ENCODE peak calls at places on chromosomes 5 and 9, in six cellular contexts. N is body of pancreas; V is CD8-positive, alpha-beta memory T cell; F is effector memory CD4-positive, alpha-beta T cell; L is cardiac muscle cell; M is mammary epithelial cell. Z is an unnamed sample.

GRCh38 chr9:4559238-4560182 is 69.2 kb downstream of the SLC1A1 start:
- DNase-seq in V (no peak), M (no peak), F (no peak), L (no peak), N (no peak), Z (no peak)

GRCh38 chr5:87541033-87541432 is 128.3 kb upstream of the CCNH start:
- DNase-seq in N (peak; percentile 61), M (peak; percentile 63), F (no peak), V (no peak), L (peak; percentile 53), Z (peak; percentile 86)

GRCh38 chr5:112691758-112692157 is 45.9 kb upstream of the APC start:
- DNase-seq in V (no peak), F (no peak), N (peak; percentile 44), M (peak; percentile 6), L (no peak), Z (no peak)

GRCh38 chr5:80220268-80220897 is 35.5 kb downstream of the SERINC5 start:
- DNase-seq in M (no peak), V (no peak), F (no peak), N (no peak), L (no peak), Z (no peak)

GRCh38 chr5:82597437-82597836 is 319.3 kb upstream of the RPS23 start:
- DNase-seq in N (no peak), M (no peak), F (no peak), L (no peak), V (no peak), Z (no peak)

GRCh38 chr9:114733814-114734213 is 51.8 kb upstream of the TEX48 start:
- DNase-seq in N (no peak), F (no peak), L (no peak), M (peak; percentile 95), V (no peak), Z (no peak)

GRCh38 chr5:76337949-76338589 is 65.0 kb upstream of the IQGAP2 start:
- DNase-seq in N (peak; percentile 82), M (peak; percentile 75), L (peak; percentile 65), V (peak; percentile 53), F (no peak), Z (peak; percentile 42)

GRCh38 chr9:105331755-105332154 is 87.3 kb downstream of the SLC44A1 start:
- DNase-seq in F (no peak), V (no peak), N (no peak), L (no peak), M (no peak), Z (no peak)

GRCh38 chr5:151298063-151298462 is 5.5 kb downstream of the SLC36A3 start:
- DNase-seq in L (peak; percentile 47), M (peak; percentile 57), V (no peak), N (peak; percentile 52), F (no peak), Z (peak; percentile 28)

GRCh38 chr9:92512622-92513021 is 23.2 kb downstream of the ECM2 start:
- DNase-seq in N (no peak), F (no peak), V (no peak), M (peak; percentile 9), L (no peak), Z (no peak)

GRCh38 chr9:129590466-129590865 is 30.4 kb downstream of the C9orf50 start:
- DNase-seq in M (no peak), N (no peak), L (no peak), F (no peak), V (no peak), Z (no peak)

GRCh38 chr9:38707885-38708640 is 11.9 kb downstream of the FAM240B start:
- DNase-seq in V (no peak), L (no peak), N (no peak), M (no peak), F (no peak), Z (no peak)

GRCh38 chr9:135380321-135380960 is 99.1 kb upstream of the PPP1R26 start:
- DNase-seq in M (no peak), L (no peak), V (no peak), F (no peak), N (no peak), Z (no peak)

GRCh38 chr9:19787672-19788071 is 1.2 kb downstream of the SLC24A2 start:
- DNase-seq in M (no peak), L (no peak), F (no peak), N (no peak), V (no peak), Z (no peak)

GRCh38 chr9:34190996-34191892 is 12.4 kb downstream of the UBAP1 start:
- DNase-seq in V (no peak), N (no peak), F (no peak), M (no peak), L (no peak), Z (no peak)

GRCh38 chr9:135240222-135240621 is 152.8 kb downstream of the OLFM1 start:
- DNase-seq in V (no peak), F (no peak), L (no peak), M (no peak), N (no peak), Z (no peak)

GRCh38 chr5:108818613-108819272 is 71.0 kb downstream of the FER start:
- DNase-seq in V (no peak), N (no peak), F (no peak), L (no peak), M (peak; percentile 67), Z (no peak)

GRCh38 chr5:163565931-163566608 is 60.7 kb downstream of the MAT2B start:
- DNase-seq in N (peak; percentile 12), L (peak; percentile 34), F (peak; percentile 3), V (peak; percentile 10), M (peak; percentile 23), Z (peak; percentile 64)

GRCh38 chr5:89181546-89181945 is 298.6 kb upstream of the MEF2C start:
- DNase-seq in V (no peak), L (no peak), N (no peak), M (peak; percentile 82), F (no peak), Z (no peak)

GRCh38 chr5:156094001-156094400 is 233.0 kb upstream of the SGCD start:
- DNase-seq in V (no peak), F (no peak), N (no peak), L (peak; percentile 23), M (no peak), Z (no peak)

GRCh38 chr5:72079288-72079687 is 28.0 kb upstream of the MAP1B start:
- DNase-seq in M (no peak), F (no peak), V (no peak), L (peak; percentile 28), N (peak; percentile 3), Z (no peak)

GRCh38 chr5:135651156-135651555 is 72.4 kb upstream of the CXCL14 start:
- DNase-seq in L (no peak), N (no peak), F (no peak), V (no peak), M (peak; percentile 100), Z (peak; percentile 47)

GRCh38 chr5:88786217-88786560 is 96.8 kb downstream of the MEF2C start:
- DNase-seq in M (no peak), F (no peak), V (no peak), L (no peak), N (no peak), Z (no peak)

GRCh38 chr5:16727937-16728336 is 111.1 kb upstream of the RETREG1 start:
- DNase-seq in V (no peak), M (no peak), L (no peak), N (peak; percentile 84), F (no peak), Z (no peak)

GRCh38 chr5:1204693-1205242 is 3.4 kb downstream of the SLC6A19 start:
- DNase-seq in M (no peak), F (no peak), L (peak; percentile 59), V (no peak), N (peak; percentile 87), Z (peak; percentile 56)

GRCh38 chr9:126678989-126679388 is 65.3 kb downstream of the LMX1B start:
- DNase-seq in M (no peak), L (no peak), N (no peak), V (no peak), F (no peak), Z (no peak)
- H3K27me3 ChIP-seq in M (no peaks in the 10 kb centered on the region), L (peaks cover 99% of the 10 kb centered on the region), N (no peaks in the 10 kb centered on the region), V (peaks cover 34% of the 10 kb centered on the region), F (peaks cover 26% of the 10 kb centered on the region), Z (peaks cover 2% of the 10 kb centered on the region)

DNA sequence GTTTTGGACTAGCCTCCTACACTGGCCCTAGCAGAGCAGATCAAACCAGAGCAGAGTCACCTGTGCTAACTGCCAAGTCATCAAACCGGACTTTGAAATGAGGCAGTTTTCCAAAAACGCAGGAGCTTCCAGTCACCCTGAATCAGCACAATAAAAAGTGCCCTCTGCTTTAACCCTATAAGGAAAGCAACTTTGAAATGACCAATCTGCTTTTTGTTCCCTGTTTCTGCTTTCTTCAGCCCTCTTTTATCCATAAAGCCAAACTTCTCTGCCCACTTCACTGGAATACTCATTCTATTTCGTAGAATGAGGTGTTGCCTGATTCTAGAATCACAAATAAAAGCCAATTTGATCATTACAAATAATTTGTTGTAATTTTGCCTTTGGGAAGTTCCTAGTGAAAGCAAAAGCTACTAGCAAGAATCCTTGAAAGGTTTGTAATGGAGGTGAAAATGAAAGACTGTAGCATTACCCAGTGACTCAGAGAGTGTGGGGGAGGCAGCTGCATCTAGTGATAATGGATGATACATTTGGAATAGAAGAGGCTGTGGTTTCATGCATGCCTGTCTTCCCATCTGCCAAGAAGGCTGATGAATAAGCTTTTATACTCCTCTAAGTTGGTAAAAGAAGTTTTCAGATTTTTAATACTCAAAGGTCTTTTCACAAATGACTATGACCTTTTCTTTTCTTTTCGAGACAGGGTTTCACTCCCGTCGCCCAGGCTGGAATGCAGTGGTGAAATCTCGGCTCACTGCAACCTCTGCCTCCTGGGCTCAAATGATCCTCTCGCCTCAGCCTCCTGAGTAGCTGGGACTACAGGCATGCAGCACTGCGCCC is 14.9 kb downstream of the SPAAR start:
- DNase-seq in L (no peak), V (no peak), F (no peak), M (peak; percentile 91), N (no peak), Z (peak; percentile 98)
- H3K4me3 ChIP-seq in L (no peak overlapping the region), V (no peak overlapping the region), F (no peak overlapping the region), M (peak overlapping the region; percentile 36), N (no peak overlapping the region), Z (peak overlapping the region; percentile 2)

GRCh38 chr5:131710391-131710790 is 75.4 kb upstream of the RAPGEF6 start:
- DNase-seq in F (no peak), L (no peak), V (no peak), M (no peak), N (no peak), Z (no peak)

GRCh38 chr5:131706278-131706677 is 71.2 kb upstream of the RAPGEF6 start:
- DNase-seq in L (no peak), N (no peak), M (no peak), V (no peak), F (no peak), Z (no peak)

GRCh38 chr5:131709043-131709442 is 74.0 kb upstream of the RAPGEF6 start:
- DNase-seq in V (no peak), L (no peak), F (no peak), N (no peak), M (no peak), Z (no peak)
- H3K36me3 ChIP-seq in V (peaks cover 3% of the 10 kb centered on the region), L (peaks cover 33% of the 10 kb centered on the region), F (peaks cover 14% of the 10 kb centered on the region), N (peaks cover 11% of the 10 kb centered on the region), M (peaks cover 17% of the 10 kb centered on the region), Z (peaks cover 53% of the 10 kb centered on the region)

GRCh38 chr5:176837707-176838115 is 27.4 kb downstream of the UNC5A start:
- DNase-seq in V (peak; percentile 63), M (peak; percentile 74), L (peak; percentile 99), F (no peak), N (peak; percentile 91), Z (peak; percentile 93)
- H3K27me3 ChIP-seq in V (peaks cover 8% of the 10 kb centered on the region), M (peaks cover 7% of the 10 kb centered on the region), L (no peaks in the 10 kb centered on the region), F (no peaks in the 10 kb centered on the region), N (no peaks in the 10 kb centered on the region), Z (peaks cover 82% of the 10 kb centered on the region)

Z was measured in MG63.